ENCODE peak calls at places on chromosomes 4 and X, in four cellular contexts. H is astrocyte, J is ascending aorta, D is upper lobe of right lung. V is an unnamed sample.
A peak's percentile ranks its signal among the peaks of the same experiment; 100 is the strongest.

GRCh38 chrX:139388234-139388633 is 142.3 kb upstream of the F9 start:
- DNase-seq in H (no peak), J (no peak), D (no peak), V (no peak)

GRCh38 chr4:184645904-184646610 is 3.2 kb downstream of the CASP3 start:
- DNase-seq in H (no peak), J (no peak), D (no peak), V (no peak)

GRCh38 chr4:119721878-119722277 is 93.3 kb upstream of the PDE5A start:
- DNase-seq in H (peak; percentile 55), J (no peak), D (no peak), V (no peak)

GRCh38 chr4:115537387-115537786 is 424.0 kb upstream of the NDST4 start:
- DNase-seq in H (no peak), J (no peak), D (no peak), V (no peak)

GRCh38 chrX:48540015-48540350 is 469 bp downstream of the TBC1D25 start:
- DNase-seq in H (no peak), J (no peak), D (no peak), V (no peak)

GRCh38 chr4:145618912-145619638 is at the start of gene MMAA:
- DNase-seq in H (peak; percentile 83), J (peak; percentile 97), D (peak; percentile 99), V (peak; percentile 94)

GRCh38 chr4:97252615-97253154 is 890.6 kb downstream of the STPG2 start:
- DNase-seq in H (peak; percentile 1), J (no peak), D (no peak), V (no peak)

GRCh38 chrX:103124284-103124683 is 31.3 kb upstream of the NXF3 start:
- DNase-seq in H (no peak), J (no peak), D (no peak), V (no peak)

GRCh38 chr4:147040874-147041273 is 95.2 kb upstream of the TTC29 start:
- DNase-seq in H (no peak), J (no peak), D (no peak), V (no peak)
- H3K27me3 ChIP-seq in H (peaks cover 4% of the 10 kb centered on the region), J (no peaks in the 10 kb centered on the region), D (no peaks in the 10 kb centered on the region), V (no peaks in the 10 kb centered on the region)

GRCh38 chrX:112113460-112113859 is 30.9 kb upstream of the TRPC5 start:
- DNase-seq in H (no peak), J (no peak), D (no peak), V (no peak)
- H3K27me3 ChIP-seq in H (no peaks in the 10 kb centered on the region), J (no peaks in the 10 kb centered on the region), D (no peaks in the 10 kb centered on the region), V (no peaks in the 10 kb centered on the region)

DNA sequence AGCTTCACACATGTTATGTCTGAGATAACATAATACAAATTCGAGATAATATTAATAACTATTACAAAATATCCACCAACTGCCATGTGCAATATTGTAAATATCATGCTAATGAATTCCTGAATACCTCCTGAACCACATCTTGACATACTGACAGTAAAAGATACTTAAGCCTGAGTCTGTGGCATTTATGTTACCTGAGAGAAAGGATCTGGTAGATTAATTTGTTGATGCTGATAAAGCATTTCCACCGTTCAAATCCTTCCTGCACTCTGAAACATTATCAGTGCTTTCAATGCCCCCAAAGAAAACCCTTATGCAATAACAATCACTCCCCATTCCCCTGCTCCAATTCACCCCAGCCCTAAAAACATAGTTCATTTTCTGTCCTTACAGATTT is 38.8 kb upstream of the ADGRA3 start:
- DNase-seq in H (no peak), J (no peak), D (no peak), V (no peak)
- H3K27me3 ChIP-seq in H (no peaks in the 10 kb centered on the region), J (no peaks in the 10 kb centered on the region), D (no peaks in the 10 kb centered on the region), V (no peaks in the 10 kb centered on the region)

DNA sequence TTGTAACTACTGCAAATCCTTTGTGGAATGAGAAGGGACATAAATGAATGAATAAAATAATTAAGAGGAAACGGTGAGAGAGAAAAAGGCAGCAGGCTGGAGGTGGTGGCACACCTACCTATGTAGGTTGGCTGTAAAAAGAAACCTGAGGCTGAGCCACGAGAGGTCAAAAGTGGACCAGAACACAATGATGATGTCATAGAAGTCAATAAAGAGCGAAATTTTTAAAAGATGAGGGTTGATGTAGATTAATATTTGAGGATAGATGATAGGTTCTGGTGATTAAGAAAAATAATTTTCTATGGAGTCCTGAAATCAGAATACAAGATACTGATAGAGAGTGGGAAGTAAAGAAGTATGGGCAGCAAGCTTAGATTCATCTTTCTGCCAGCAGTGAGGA is 1.7 kb downstream of the TRPC5OS start:
- DNase-seq in H (no peak), J (no peak), D (no peak), V (no peak)
- H3K27me3 ChIP-seq in H (no peaks in the 10 kb centered on the region), J (no peaks in the 10 kb centered on the region), D (no peaks in the 10 kb centered on the region), V (no peaks in the 10 kb centered on the region)

GRCh38 chr4:188697217-188697616 is 558.0 kb downstream of the TRIML1 start:
- DNase-seq in H (no peak), J (no peak), D (no peak), V (no peak)
- H3K27me3 ChIP-seq in H (no peaks in the 10 kb centered on the region), J (no peaks in the 10 kb centered on the region), D (no peaks in the 10 kb centered on the region), V (no peaks in the 10 kb centered on the region)

DNA sequence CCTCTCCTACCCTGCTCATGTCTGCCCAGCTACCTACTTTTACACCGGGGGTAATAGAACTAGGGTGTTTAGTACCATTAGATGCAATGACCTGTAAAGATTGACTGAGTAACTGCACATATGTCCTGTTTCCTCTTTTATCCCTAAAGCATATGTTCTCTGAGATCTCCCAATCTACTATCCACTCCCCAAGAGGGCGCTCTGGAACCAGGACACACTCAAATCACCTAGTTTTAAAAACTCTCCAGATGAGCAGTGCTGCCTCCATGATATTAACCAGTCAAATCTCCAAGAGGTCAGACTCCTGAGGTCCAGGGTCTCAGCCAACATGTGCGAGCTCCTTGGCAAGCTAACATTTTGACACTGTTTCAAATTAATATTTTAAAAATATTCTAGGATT is 87.0 kb upstream of the TSPAN5 start:
- DNase-seq in H (no peak), J (no peak), D (no peak), V (no peak)
- H3K27me3 ChIP-seq in H (no peaks in the 10 kb centered on the region), J (no peaks in the 10 kb centered on the region), D (no peaks in the 10 kb centered on the region), V (no peaks in the 10 kb centered on the region)

DNA sequence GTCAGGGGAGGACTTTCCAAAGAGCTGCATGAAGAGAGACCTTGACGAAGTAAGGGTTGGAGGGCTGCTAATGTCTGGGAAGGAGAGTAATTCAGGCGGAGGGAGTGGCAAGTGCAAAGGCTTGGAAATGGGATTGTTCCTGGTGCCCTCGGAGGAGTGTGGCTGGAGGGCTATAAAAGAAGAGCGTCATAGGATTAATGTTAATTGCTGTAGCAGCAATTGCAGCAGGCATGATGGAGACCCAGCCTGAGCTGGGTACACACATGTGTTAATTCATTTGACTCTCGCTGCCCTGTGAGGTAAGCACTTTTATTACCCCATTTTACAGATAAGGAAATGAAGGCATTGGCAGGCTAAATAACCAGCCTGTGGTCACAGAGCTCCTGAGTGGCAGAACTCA is 4.5 kb downstream of the DRD5 start:
- DNase-seq in H (no peak), J (no peak), D (no peak), V (no peak)
- H3K27me3 ChIP-seq in H (no peaks in the 10 kb centered on the region), J (no peaks in the 10 kb centered on the region), D (peaks cover 18% of the 10 kb centered on the region), V (no peaks in the 10 kb centered on the region)

GRCh38 chr4:1058997-1059665 is 47.7 kb downstream of the FGFRL1 start:
- DNase-seq in H (no peak), J (no peak), D (peak; percentile 60), V (no peak)

GRCh38 chr4:1056671-1057402 is 45.4 kb downstream of the FGFRL1 start:
- DNase-seq in H (no peak), J (peak; percentile 52), D (peak; percentile 46), V (no peak)

GRCh38 chr4:1057403-1057745 is 45.9 kb downstream of the FGFRL1 start:
- DNase-seq in H (no peak), J (no peak), D (peak; percentile 35), V (no peak)

GRCh38 chr4:1060121-1060520 is 48.7 kb downstream of the FGFRL1 start:
- DNase-seq in H (no peak), J (peak; percentile 58), D (no peak), V (no peak)

GRCh38 chr4:1058198-1058996 is 47.0 kb downstream of the FGFRL1 start:
- DNase-seq in H (no peak), J (peak; percentile 51), D (peak; percentile 57), V (no peak)
- H3K27me3 ChIP-seq in H (peaks cover 32% of the 10 kb centered on the region), J (no peaks in the 10 kb centered on the region), D (peaks cover 30% of the 10 kb centered on the region), V (no peaks in the 10 kb centered on the region)

GRCh38 chr4:4849106-4849505 is 10.4 kb upstream of the MSX1 start:
- DNase-seq in H (no peak), J (peak; percentile 55), D (peak; percentile 38), V (no peak)

GRCh38 chr4:4851906-4852305 is 7.6 kb upstream of the MSX1 start:
- DNase-seq in H (no peak), J (no peak), D (peak; percentile 31), V (no peak)

GRCh38 chr4:4849524-4850193 is 9.8 kb upstream of the MSX1 start:
- DNase-seq in H (no peak), J (no peak), D (peak; percentile 26), V (no peak)

GRCh38 chr4:4852591-4853362 is 6.7 kb upstream of the MSX1 start:
- DNase-seq in H (peak; percentile 63), J (peak; percentile 74), D (peak; percentile 70), V (no peak)

DNA sequence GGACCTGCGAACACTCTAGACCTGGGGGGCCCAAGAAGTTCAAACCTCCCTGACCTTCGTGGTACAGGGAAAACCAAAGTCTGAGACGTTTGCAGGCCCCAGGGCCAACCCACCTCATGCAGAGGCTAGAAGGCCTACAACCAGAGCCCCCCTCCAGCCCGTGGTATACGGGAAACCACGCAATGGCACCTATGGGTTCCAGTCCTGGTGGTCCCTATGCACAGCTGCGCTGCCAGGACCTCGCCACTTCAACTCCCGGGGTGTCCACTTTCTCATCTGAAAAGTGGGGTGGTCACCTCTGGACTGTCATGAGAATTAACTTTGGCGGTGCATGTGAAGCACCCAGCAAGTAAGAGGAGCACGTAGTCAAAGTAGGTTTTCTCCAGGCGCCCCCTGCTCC is 8.4 kb upstream of the MSX1 start:
- DNase-seq in H (no peak), J (no peak), D (peak; percentile 30), V (no peak)
- H3K27me3 ChIP-seq in H (peaks cover 25% of the 10 kb centered on the region), J (peaks cover 20% of the 10 kb centered on the region), D (peaks cover 89% of the 10 kb centered on the region), V (no peaks in the 10 kb centered on the region)

GRCh38 chrX:109390556-109390955 is 91.3 kb downstream of the GUCY2F start:
- DNase-seq in H (no peak), J (no peak), D (no peak), V (no peak)
- H3K27me3 ChIP-seq in H (no peaks in the 10 kb centered on the region), J (no peaks in the 10 kb centered on the region), D (no peaks in the 10 kb centered on the region), V (no peaks in the 10 kb centered on the region)

V was measured in MG63.